ENCODE peak calls at places on chromosomes 5 and 9, in nine cellular contexts. K is psoas muscle, C is astrocyte of the cerebellum, T is right atrium auricular region, G is dorsolateral prefrontal cortex, N is lower lobe of right lung, V is choroid plexus epithelial cell, R is GM12864, J is heart right ventricle. Z is an unnamed sample.

GRCh38 chr9:34996905-34997279 is 7.3 kb downstream of the DNAJB5 start:
- DNase-seq in K (no peak), C (no peak), T (peak), G (no peak), N (no peak), V (no peak), R (no peak), J (no peak), Z (no peak)

GRCh38 chr5:134840811-134841210 is 5.0 kb upstream of the C5orf24 start:
- DNase-seq in K (no peak), C (no peak), T (no peak), G (no peak), N (no peak), V (no peak), R (no peak), J (no peak), Z (no peak)

GRCh38 chr5:94223231-94223630 is 395.2 kb downstream of the KIAA0825 start:
- DNase-seq in K (no peak), C (no peak), T (no peak), G (no peak), N (no peak), V (no peak), R (no peak), J (no peak), Z (no peak)

GRCh38 chr5:61313960-61314681 is 17.9 kb upstream of the ZSWIM6 start:
- DNase-seq in K (no peak), C (no peak), T (no peak), G (no peak), N (no peak), V (peak), R (no peak), J (no peak), Z (peak)

GRCh38 chr5:153043876-153044275 is 446.6 kb upstream of the GRIA1 start:
- DNase-seq in K (no peak), C (peak), T (no peak), G (no peak), N (no peak), V (no peak), R (no peak), J (no peak), Z (no peak)

GRCh38 chr9:116087751-116088194 is 65.8 kb upstream of the PAPPA start:
- DNase-seq in K (no peak), C (no peak), T (no peak), G (no peak), N (no peak), V (peak), R (no peak), J (no peak), Z (peak)

GRCh38 chr9:37996812-37997202 is 72.2 kb downstream of the SHB start:
- DNase-seq in K (no peak), C (no peak), T (no peak), G (no peak), N (no peak), V (no peak), R (no peak), J (no peak), Z (no peak)

GRCh38 chr9:136614967-136615623 is 47.6 kb upstream of the EGFL7 start:
- DNase-seq in K (no peak), C (no peak), T (no peak), G (no peak), N (no peak), V (no peak), R (no peak), J (no peak), Z (no peak)

GRCh38 chr5:107430077-107430625 is 240.6 kb downstream of the EFNA5 start:
- DNase-seq in K (no peak), C (no peak), T (no peak), G (no peak), N (no peak), V (peak), R (no peak), J (no peak), Z (no peak)

GRCh38 chr5:126443374-126443851 is 20.2 kb downstream of the GRAMD2B start:
- DNase-seq in K (no peak), C (no peak), T (no peak), G (no peak), N (no peak), V (no peak), R (peak), J (no peak), Z (no peak)

GRCh38 chr9:129757045-129757444 is 4.2 kb upstream of the PTGES start:
- DNase-seq in K (no peak), C (no peak), T (no peak), G (no peak), N (no peak), V (no peak), R (no peak), J (no peak), Z (no peak)

GRCh38 chr5:160479926-160480325 is 58.3 kb downstream of the PTTG1 start:
- DNase-seq in K (no peak), C (no peak), T (no peak), G (peak), N (no peak), V (peak), R (no peak), J (no peak), Z (peak)

GRCh38 chr9:109455391-109455790 is 42.7 kb downstream of the PTPN3 start:
- DNase-seq in K (no peak), C (no peak), T (no peak), G (no peak), N (no peak), V (no peak), R (no peak), J (no peak), Z (no peak)

GRCh38 chr9:73577867-73578266 is 426.2 kb downstream of the ANXA1 start:
- DNase-seq in K (no peak), C (peak), T (no peak), G (no peak), N (no peak), V (peak), R (no peak), J (no peak), Z (no peak)

GRCh38 chr5:149206524-149207141 is 65.0 kb upstream of the AFAP1L1 start:
- DNase-seq in K (no peak), C (no peak), T (peak), G (no peak), N (no peak), V (peak), R (no peak), J (peak), Z (no peak)

GRCh38 chr5:65094279-65094678 is 325.5 kb downstream of the CWC27 start:
- DNase-seq in K (no peak), C (no peak), T (no peak), G (no peak), N (no peak), V (no peak), R (no peak), J (no peak), Z (no peak)

GRCh38 chr5:10563132-10563939 is 534 bp upstream of the ANKRD33B start:
- DNase-seq in K (peak), C (no peak), T (no peak), G (peak), N (peak), V (peak), R (no peak), J (peak), Z (peak)

GRCh38 chr9:131361202-131361833 is 32.6 kb upstream of the PRRC2B start:
- DNase-seq in K (no peak), C (no peak), T (no peak), G (no peak), N (peak), V (peak), R (no peak), J (no peak), Z (no peak)

GRCh38 chr9:131358438-131359029 is 35.4 kb upstream of the PRRC2B start:
- DNase-seq in K (no peak), C (no peak), T (no peak), G (no peak), N (peak), V (no peak), R (no peak), J (no peak), Z (no peak)
- H3K4me3 ChIP-seq in K (no peak), C (no peak), T (no peak), G (no peak), N (no peak), V (no peak), R (no peak), J (no peak), Z (no peak)

DNA sequence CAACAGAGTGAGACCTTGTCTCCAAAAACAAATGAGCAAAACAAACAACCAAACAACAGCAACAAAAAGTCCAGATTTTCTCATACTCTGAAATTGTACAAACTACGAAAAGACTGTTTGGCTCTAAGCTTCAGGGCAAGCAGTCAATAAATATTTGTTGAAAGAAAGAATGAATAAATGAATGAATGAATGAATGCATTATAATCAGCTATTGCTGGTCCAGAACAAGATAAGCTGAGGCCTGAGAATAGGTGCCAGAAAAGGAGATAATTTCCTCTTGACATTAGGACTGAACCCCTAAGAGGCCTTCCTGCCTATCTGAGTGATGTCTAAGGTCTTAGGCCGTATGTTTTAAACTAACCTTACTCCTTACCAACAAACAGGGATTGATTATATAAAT is 99.2 kb upstream of the IL6ST start:
- DNase-seq in K (no peak), C (no peak), T (no peak), G (no peak), N (no peak), V (no peak), R (no peak), J (no peak), Z (no peak)
- H3K4me3 ChIP-seq in K (no peak), C (no peak), T (no peak), G (no peak), N (no peak), V (no peak), R (no peak), J (no peak), Z (no peak)

DNA sequence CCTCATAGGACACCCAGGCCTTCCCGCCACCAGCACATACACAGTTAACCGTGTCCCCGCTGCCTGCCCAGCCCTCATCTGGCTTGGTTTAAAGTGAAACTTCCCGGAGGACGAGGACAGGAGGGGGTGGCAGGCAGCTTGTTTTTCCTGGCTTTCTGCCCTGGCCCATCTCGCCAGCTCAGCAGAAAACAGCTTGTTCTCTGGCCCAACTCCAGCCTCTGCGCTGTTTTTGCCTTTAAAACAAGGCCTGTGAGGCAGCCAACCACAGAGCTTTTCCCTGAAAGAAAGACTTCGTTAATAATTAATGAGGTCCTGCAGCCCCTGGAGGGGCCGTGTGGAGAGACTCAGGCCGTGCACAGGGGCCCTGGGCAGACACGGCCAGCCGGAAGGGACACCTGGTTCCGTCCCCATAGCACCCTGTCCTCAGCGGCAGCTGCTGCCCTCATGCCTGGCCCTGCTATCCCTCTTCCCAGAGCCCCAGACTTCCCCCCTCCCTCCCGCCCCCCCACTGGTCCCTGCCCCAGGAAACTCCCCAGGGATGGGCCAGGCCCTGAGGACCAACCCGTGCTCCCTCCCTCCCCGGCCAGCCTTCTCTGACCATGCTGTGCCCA is 108.7 kb downstream of the RXRA start:
- DNase-seq in K (peak), C (peak), T (peak), G (peak), N (peak), V (peak), R (no peak), J (peak), Z (peak)
- H3K4me3 ChIP-seq in K (peak), C (no peak), T (no peak), G (peak), N (peak), V (no peak), R (no peak), J (peak), Z (no peak)

GRCh38 chr5:6634788-6635430 is 1.7 kb downstream of the SRD5A1 start:
- DNase-seq in K (no peak), C (no peak), T (no peak), G (no peak), N (no peak), V (no peak), R (no peak), J (no peak), Z (no peak)
- H3K4me3 ChIP-seq in K (no peak), C (no peak), T (no peak), G (no peak), N (no peak), V (peak), R (peak), J (no peak), Z (peak)

Z was measured in foreskin fibroblast.